ENCODE peak calls at places on chromosomes 1 and 21, in seven cellular contexts. V is cardiac muscle cell, I is nephron progenitor cell, F is sigmoid colon, P is GM06990, Y is HFFc6, H is glutamatergic neuron. E is an unnamed sample.

GRCh38 chr1:202590119-202590518 is 120.1 kb downstream of the SYT2 start:
- DNase-seq in V (no peak), P (no peak), Y (no peak), I (no peak), F (no peak), H (no peak), E (no peak)

GRCh38 chr1:243251544-243251943 is 3.5 kb downstream of the CEP170 start:
- DNase-seq in P (no peak), V (no peak), I (no peak), Y (peak; percentile 4), F (no peak), H (no peak), E (no peak)

GRCh38 chr1:67700692-67701410 is 15.8 kb downstream of the GADD45A start:
- DNase-seq in V (peak; percentile 61), F (no peak), H (peak; percentile 47), I (peak; percentile 52), Y (no peak), P (no peak), E (no peak)

GRCh38 chr1:214548988-214549387 is 2.4 kb downstream of the PTPN14 start:
- DNase-seq in F (peak; percentile 72), V (peak; percentile 49), Y (peak; percentile 69), H (no peak), I (no peak), P (no peak), E (no peak)

GRCh38 chr1:6342031-6342430 is 51.5 kb downstream of the ACOT7 start:
- DNase-seq in H (peak; percentile 77), I (peak; percentile 52), P (no peak), Y (no peak), F (no peak), V (no peak), E (no peak)

GRCh38 chr1:228174482-228175315 is 9.1 kb downstream of the IBA57 start:
- DNase-seq in F (peak; percentile 65), H (peak; percentile 19), V (peak; percentile 7), Y (no peak), I (no peak), P (no peak), E (no peak)

GRCh38 chr1:149942207-149942606 is 5.5 kb upstream of the MTMR11 start:
- DNase-seq in V (peak; percentile 62), F (no peak), P (no peak), I (peak; percentile 55), H (peak; percentile 61), Y (no peak), E (no peak)

GRCh38 chr1:229714964-229715603 is 89.0 kb downstream of the URB2 start:
- DNase-seq in P (no peak), V (peak; percentile 15), F (no peak), I (peak; percentile 14), H (no peak), Y (peak; percentile 27), E (no peak)

GRCh38 chr21:41008351-41008750 is 159.6 kb upstream of the BACE2 start:
- DNase-seq in I (no peak), P (no peak), F (no peak), Y (no peak), H (no peak), V (no peak), E (no peak)

GRCh38 chr1:116988248-116988647 is 13.3 kb upstream of the CD101 start:
- DNase-seq in F (no peak), V (peak; percentile 81), P (no peak), I (no peak), H (no peak), Y (no peak), E (no peak)

GRCh38 chr1:43007377-43008105 is 48.9 kb upstream of the SLC2A1 start:
- DNase-seq in F (no peak), P (no peak), I (peak; percentile 64), Y (no peak), V (no peak), H (no peak), E (no peak)

GRCh38 chr1:24386241-24386640 is 27.3 kb downstream of the STPG1 start:
- DNase-seq in Y (no peak), H (no peak), P (no peak), V (peak; percentile 17), F (no peak), I (no peak), E (no peak)

GRCh38 chr1:2987773-2988172 is 33.5 kb upstream of the ACTRT2 start:
- DNase-seq in P (no peak), I (no peak), F (peak; percentile 52), V (no peak), H (no peak), Y (no peak), E (no peak)

GRCh38 chr1:48442864-48443619 is 29.0 kb downstream of the SPATA6 start:
- DNase-seq in I (no peak), P (no peak), H (no peak), Y (no peak), V (peak; percentile 4), F (no peak), E (no peak)

GRCh38 chr1:183330335-183330734 is 87.8 kb downstream of the NMNAT2 start:
- DNase-seq in I (peak; percentile 10), V (no peak), P (no peak), H (no peak), Y (no peak), F (no peak), E (no peak)

GRCh38 chr1:167797005-167797404 is 75.2 kb downstream of the MPZL1 start:
- DNase-seq in F (peak; percentile 96), H (no peak), I (no peak), P (no peak), V (peak; percentile 99), Y (peak; percentile 97), E (peak; percentile 95)

GRCh38 chr1:24392982-24393645 is 20.5 kb downstream of the STPG1 start:
- DNase-seq in P (peak; percentile 51), V (no peak), H (no peak), F (no peak), Y (no peak), I (no peak), E (no peak)

GRCh38 chr21:20999567-21000169 is 1.5 kb downstream of the NCAM2 start:
- DNase-seq in H (peak; percentile 62), F (no peak), Y (peak; percentile 20), I (peak; percentile 56), P (no peak), V (peak; percentile 63), E (no peak)

GRCh38 chr1:162214202-162214601 is 144.7 kb downstream of the NOS1AP start:
- DNase-seq in Y (no peak), H (no peak), V (no peak), I (no peak), F (no peak), P (no peak), E (no peak)

GRCh38 chr1:1411626-1412025 is 4.5 kb upstream of the MRPL20 start:
- DNase-seq in F (no peak), P (no peak), H (no peak), V (no peak), Y (no peak), I (no peak), E (no peak)

GRCh38 chr21:29308456-29308783 is 9.7 kb downstream of the BACH1 start:
- DNase-seq in F (no peak), H (no peak), Y (no peak), V (no peak), I (no peak), P (no peak), E (no peak)

GRCh38 chr1:30907641-30908445 is 715 bp downstream of the SDC3 start:
- DNase-seq in P (no peak), H (no peak), F (peak; percentile 78), I (peak; percentile 46), Y (no peak), V (no peak), E (no peak)

GRCh38 chr1:18557621-18558465 is 72.8 kb upstream of the PAX7 start:
- DNase-seq in H (peak; percentile 40), F (no peak), V (peak; percentile 12), I (peak; percentile 56), Y (no peak), P (no peak), E (no peak)

GRCh38 chr1:18561967-18562366 is 68.7 kb upstream of the PAX7 start:
- DNase-seq in F (no peak), V (no peak), Y (no peak), P (no peak), I (no peak), H (no peak), E (no peak)

GRCh38 chr1:18556364-18556763 is 74.3 kb upstream of the PAX7 start:
- DNase-seq in I (no peak), Y (peak; percentile 24), F (no peak), P (no peak), H (no peak), V (peak; percentile 37), E (no peak)

GRCh38 chr1:18564661-18565060 is 66.0 kb upstream of the PAX7 start:
- DNase-seq in F (no peak), V (no peak), Y (no peak), P (no peak), I (no peak), H (no peak), E (no peak)

DNA sequence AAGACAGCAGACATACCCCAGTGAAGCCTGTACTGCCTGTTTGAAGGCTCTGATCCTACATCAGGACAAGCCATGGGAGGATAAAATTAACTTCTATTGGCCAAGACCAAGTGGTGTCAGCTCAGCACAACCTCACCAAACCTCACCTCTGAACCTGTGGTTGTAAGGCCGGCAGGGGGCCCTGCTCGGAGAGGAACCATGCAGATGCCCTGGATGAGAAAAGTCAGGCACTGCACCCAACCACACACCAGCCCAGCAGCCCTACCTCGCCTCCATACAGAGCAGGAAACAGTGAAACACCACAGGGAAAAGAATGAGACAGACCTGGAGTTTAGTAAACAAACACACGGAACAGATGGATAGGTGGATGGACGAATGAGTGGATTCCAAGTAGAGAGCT is 70.0 kb upstream of the PAX7 start:
- DNase-seq in F (no peak), V (no peak), Y (no peak), P (no peak), H (no peak), I (no peak), E (no peak)
- TF ChIP-seq CTCF in F (no peak), V (no peak), Y (no peak), P (peak; percentile 29), H (no peak), I (no peak), E (no peak)

GRCh38 chr1:25628741-25629421 is 12.3 kb downstream of the MAN1C1 start:
- DNase-seq in V (no peak), F (no peak), P (no peak), H (no peak), I (no peak), Y (no peak), E (no peak)
- TF ChIP-seq CTCF in V (no peak), F (no peak), P (no peak), H (no peak), I (no peak), Y (no peak), E (no peak)

DNA sequence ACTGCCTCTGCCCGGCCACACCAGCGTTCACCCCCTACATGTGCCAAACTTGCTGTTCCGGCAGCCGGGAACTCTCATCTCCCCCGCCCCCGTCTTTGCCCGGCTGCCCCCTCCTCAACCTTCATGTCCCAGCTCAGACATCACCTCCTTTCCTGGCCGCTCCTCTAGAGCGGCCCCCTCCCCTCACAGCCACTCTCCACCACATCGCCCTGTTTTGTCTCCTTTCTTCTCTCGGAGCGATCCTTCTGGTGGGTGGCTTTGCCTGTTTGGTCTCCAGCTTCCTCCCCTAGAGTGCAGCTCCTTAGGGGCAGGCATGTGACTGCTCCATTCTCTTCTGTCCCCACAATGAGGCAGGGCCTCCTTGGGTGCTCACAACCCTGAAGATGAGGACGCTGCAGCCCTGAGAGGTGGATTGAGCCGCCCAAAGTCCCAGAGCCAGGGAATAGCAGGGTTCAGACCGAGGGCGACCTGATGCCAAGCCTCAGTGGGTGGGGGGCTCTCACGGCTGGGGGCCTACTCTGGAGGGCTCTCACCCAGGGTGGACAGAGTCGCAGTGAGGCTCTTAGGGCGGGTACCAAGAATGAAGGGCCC is 44.9 kb upstream of the ECE1 start:
- DNase-seq in Y (no peak), H (no peak), F (peak; percentile 65), P (no peak), I (no peak), V (no peak), E (no peak)
- TF ChIP-seq CTCF in Y (peak; percentile 6), H (no peak), F (peak; percentile 6), P (no peak), I (no peak), V (no peak), E (no peak)

GRCh38 chr1:201229771-201230635 is 39.4 kb downstream of the IGFN1 start:
- DNase-seq in H (no peak), V (peak; percentile 33), Y (peak; percentile 59), I (no peak), P (no peak), F (no peak), E (no peak)
- TF ChIP-seq CTCF in H (no peak), V (no peak), Y (peak; percentile 18), I (no peak), P (no peak), F (no peak), E (no peak)

E was measured in AG09319.